ENCODE peak calls at places on chromosomes 11 and 22, in eight cellular contexts. M, U, P, L, V, X, B and D are unnamed samples.
A peak's percentile ranks its signal among the peaks of the same experiment; 100 is the strongest.

GRCh38 chr11:119446871-119447663 is 24.1 kb upstream of the THY1 start:
- DNase-seq in M (no peak), U (no peak), P (no peak), L (no peak), V (no peak), X (no peak), B (no peak), D (no peak)

GRCh38 chr11:6570691-6571427 is 32.6 kb downstream of the RRP8 start:
- DNase-seq in M (no peak), U (no peak), P (peak; percentile 59), L (no peak), V (no peak), X (no peak), B (no peak), D (no peak)

GRCh38 chr11:95505927-95506426 is 275.0 kb upstream of the SESN3 start:
- DNase-seq in M (peak; percentile 90), U (no peak), P (no peak), L (no peak), V (no peak), X (no peak), B (peak; percentile 74), D (no peak)

GRCh38 chr11:64688534-64688982 is 34.4 kb downstream of the NRXN2 start:
- DNase-seq in M (peak; percentile 64), U (peak; percentile 92), P (peak; percentile 93), L (peak; percentile 92), V (peak; percentile 93), X (peak; percentile 90), B (peak; percentile 61), D (peak; percentile 78)

GRCh38 chr11:46315033-46315738 is 32.1 kb upstream of the DGKZ start:
- DNase-seq in M (peak; percentile 62), U (no peak), P (no peak), L (peak; percentile 75), V (peak; percentile 81), X (peak; percentile 73), B (peak; percentile 58), D (no peak)

GRCh38 chr22:44668190-44668885 is 33.7 kb upstream of the PRR5 start:
- DNase-seq in M (no peak), U (no peak), P (peak; percentile 78), L (peak; percentile 51), V (peak; percentile 69), X (no peak), B (no peak), D (no peak)

GRCh38 chr11:38392176-38392575 is 1794.1 kb upstream of the RAG2 start:
- DNase-seq in M (peak; percentile 57), U (no peak), P (no peak), L (no peak), V (no peak), X (no peak), B (peak; percentile 6), D (no peak)

GRCh38 chr11:76770642-76771445 is 12.3 kb upstream of the TSKU start:
- DNase-seq in M (peak; percentile 98), U (no peak), P (no peak), L (peak; percentile 63), V (peak; percentile 65), X (no peak), B (peak; percentile 84), D (no peak)

GRCh38 chr11:112762686-112763048 is 198.6 kb upstream of the NCAM1 start:
- DNase-seq in M (no peak), U (no peak), P (no peak), L (no peak), V (no peak), X (no peak), B (no peak), D (no peak)

GRCh38 chr11:35139883-35140282 is 912 bp downstream of the CD44 start:
- DNase-seq in M (no peak), U (no peak), P (no peak), L (no peak), V (no peak), X (no peak), B (no peak), D (no peak)

GRCh38 chr11:72812604-72812967 is 1.6 kb upstream of the ATG16L2 start:
- DNase-seq in M (no peak), U (no peak), P (no peak), L (no peak), V (no peak), X (no peak), B (no peak), D (no peak)

GRCh38 chr22:42270512-42271190 is at the start of gene TCF20:
- DNase-seq in M (peak; percentile 47), U (peak; percentile 89), P (peak; percentile 93), L (peak; percentile 88), V (peak; percentile 91), X (peak; percentile 84), B (peak; percentile 70), D (no peak)

GRCh38 chr11:130560000-130560852 is 111.8 kb downstream of the ADAMTS15 start:
- DNase-seq in M (no peak), U (no peak), P (no peak), L (no peak), V (peak; percentile 64), X (no peak), B (no peak), D (no peak)

GRCh38 chr22:42439821-42440674 is 7.8 kb upstream of the NFAM1 start:
- DNase-seq in M (peak; percentile 12), U (peak; percentile 85), P (peak; percentile 88), L (peak; percentile 55), V (no peak), X (no peak), B (peak; percentile 38), D (no peak)

GRCh38 chr22:42939941-42940653 is 74.9 kb downstream of the PACSIN2 start:
- DNase-seq in M (peak; percentile 90), U (peak; percentile 68), P (peak; percentile 82), L (peak; percentile 55), V (peak; percentile 82), X (no peak), B (peak; percentile 72), D (no peak)

GRCh38 chr11:12276831-12277475 is 100.4 kb upstream of the PARVA start:
- DNase-seq in M (no peak), U (no peak), P (peak; percentile 53), L (no peak), V (no peak), X (no peak), B (no peak), D (no peak)

GRCh38 chr11:71193431-71193830 is 58.9 kb downstream of the SHANK2 start:
- DNase-seq in M (no peak), U (peak; percentile 52), P (peak; percentile 60), L (no peak), V (no peak), X (no peak), B (no peak), D (no peak)

GRCh38 chr11:120817131-120817530 is 206.8 kb upstream of the TBCEL start:
- DNase-seq in M (no peak), U (no peak), P (no peak), L (peak; percentile 47), V (no peak), X (peak; percentile 26), B (no peak), D (no peak)

GRCh38 chr11:20374746-20375305 is 11.3 kb downstream of the HTATIP2 start:
- DNase-seq in M (no peak), U (no peak), P (no peak), L (no peak), V (no peak), X (no peak), B (peak; percentile 47), D (no peak)

GRCh38 chr11:130677486-130678153 is 229.2 kb downstream of the ADAMTS15 start:
- DNase-seq in M (peak; percentile 92), U (no peak), P (no peak), L (peak; percentile 43), V (peak; percentile 52), X (peak; percentile 46), B (peak; percentile 83), D (no peak)

GRCh38 chr11:94623120-94623735 is 56.1 kb downstream of the PIWIL4 start:
- DNase-seq in M (peak; percentile 57), U (no peak), P (no peak), L (peak; percentile 46), V (peak; percentile 87), X (peak; percentile 77), B (peak; percentile 70), D (no peak)

GRCh38 chr11:117096140-117096972 is 1.9 kb downstream of the SIK3 start:
- DNase-seq in M (no peak), U (no peak), P (no peak), L (no peak), V (peak; percentile 47), X (no peak), B (no peak), D (no peak)
- TF ChIP-seq CTCF in M (no peak), U (no peak), P (no peak), L (no peak), V (peak; percentile 22), X (no peak), B (no peak), D (no peak)

DNA sequence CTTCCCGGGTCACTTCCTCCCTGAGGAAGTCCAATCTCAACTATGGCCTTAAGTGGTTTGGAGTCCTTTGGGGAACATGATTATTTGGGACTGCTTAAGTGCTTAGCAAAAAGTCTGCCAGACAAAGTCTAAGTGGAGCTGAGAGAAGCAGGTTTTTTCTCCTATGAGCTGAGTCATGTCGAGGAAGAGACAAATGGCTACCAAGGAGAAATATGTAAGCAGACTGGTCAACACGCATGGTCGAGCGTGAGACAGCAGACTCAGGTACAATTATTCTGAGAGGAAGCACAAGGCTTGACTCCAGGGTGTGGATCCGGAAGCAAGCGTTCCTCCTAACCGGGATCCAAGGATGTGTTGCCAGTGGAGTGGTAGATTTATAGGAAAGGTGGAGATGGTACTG is 30.6 kb downstream of the UBASH3B start:
- DNase-seq in M (no peak), U (no peak), P (no peak), L (no peak), V (no peak), X (no peak), B (no peak), D (no peak)
- H3K27ac ChIP-seq in M (no peak overlapping the region), U (no peak overlapping the region), P (no peak overlapping the region), L (no peak overlapping the region), V (no peak overlapping the region), X (no peak overlapping the region), B (no peak overlapping the region), D (no peak overlapping the region)

GRCh38 chr11:109984634-109985289 is 108.4 kb upstream of the ZC3H12C start:
- DNase-seq in M (no peak), U (no peak), P (no peak), L (no peak), V (no peak), X (no peak), B (peak; percentile 70), D (no peak)
- H3K4me3 ChIP-seq in M (no peak overlapping the region), U (no peak overlapping the region), P (no peak overlapping the region), L (no peak overlapping the region), V (no peak overlapping the region), X (no peak overlapping the region), B (no peak overlapping the region), D (no peak overlapping the region)

DNA sequence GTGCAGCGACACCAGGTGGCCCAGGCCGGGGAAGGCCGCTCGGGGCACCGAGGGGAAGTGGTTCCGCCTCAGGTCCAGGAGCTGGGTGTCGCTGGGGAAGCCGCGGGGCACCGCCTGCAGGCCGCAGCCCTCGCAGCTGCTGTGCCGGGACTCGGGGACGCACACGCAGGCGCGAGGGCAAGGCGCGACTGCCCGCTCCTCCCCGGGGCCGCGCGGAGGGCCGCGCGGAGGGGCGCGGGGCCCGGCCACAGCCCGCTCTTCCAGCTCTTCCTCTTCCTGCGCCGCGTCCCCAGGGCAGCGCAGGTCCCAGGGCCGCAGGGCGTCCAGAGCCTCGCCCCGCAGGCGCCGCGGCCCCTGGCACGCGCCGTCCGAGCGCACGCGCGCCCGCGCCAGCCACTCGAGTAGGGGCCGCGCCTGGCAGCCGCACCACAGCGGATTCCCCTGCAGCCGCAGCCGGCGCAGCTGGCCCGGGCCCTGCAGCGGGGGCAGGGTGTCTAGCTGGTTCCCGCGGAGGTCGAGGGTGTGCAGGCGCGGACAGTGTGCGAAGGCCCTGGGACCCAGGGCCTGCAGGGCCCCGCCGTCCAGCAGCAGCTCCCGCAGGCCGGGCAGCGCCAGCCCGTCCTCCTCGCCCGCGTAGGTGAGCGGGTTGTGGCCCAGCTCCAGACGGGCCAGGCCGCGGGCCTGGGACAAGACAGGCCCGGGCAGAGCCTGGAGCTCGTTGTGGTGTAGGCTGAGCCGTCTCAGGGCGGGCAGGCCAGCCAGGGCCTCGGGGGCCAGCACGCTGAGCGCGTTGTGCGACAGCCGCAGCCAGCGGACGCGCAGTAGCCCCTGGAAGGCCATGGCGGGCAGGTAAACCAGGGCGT is 2.8 kb downstream of the CHADL start:
- DNase-seq in M (no peak), U (peak; percentile 94), P (peak; percentile 91), L (peak; percentile 82), V (peak; percentile 87), X (peak; percentile 64), B (peak; percentile 67), D (no peak)
- TF ChIP-seq CTCF in M (no peak), U (peak; percentile 70), P (peak; percentile 56), L (peak; percentile 69), V (peak; percentile 64), X (peak; percentile 61), B (peak; percentile 30), D (peak; percentile 84)